ENCODE peak calls at places on chromosome 22, in nine cellular contexts. One of them, this sample, is unnamed.

GRCh38 chr22:17706451-17706900 is 67.8 kb downstream of the BID start:
- DNase-seq in activated naive CD4-positive, alpha-beta T cell: no peak
- DNase-seq in BJ: peak
- DNase-seq in AG08395: peak
- DNase-seq in GM23338: peak
- DNase-seq in tibial artery: peak
- DNase-seq in posterior cingulate gyrus: no peak
- DNase-seq in cardiac fibroblast: peak
- DNase-seq in A549: peak
- DNase-seq in this sample: no peak

GRCh38 chr22:38348751-38349496 is 31.7 kb upstream of the CSNK1E start:
- DNase-seq in activated naive CD4-positive, alpha-beta T cell: no peak
- DNase-seq in BJ: no peak
- DNase-seq in AG08395: no peak
- DNase-seq in GM23338: no peak
- DNase-seq in tibial artery: no peak
- DNase-seq in posterior cingulate gyrus: no peak
- DNase-seq in cardiac fibroblast: no peak
- DNase-seq in A549: no peak
- DNase-seq in this sample: no peak

GRCh38 chr22:27748355-27749168 is 53.0 kb downstream of the MN1 start:
- DNase-seq in activated naive CD4-positive, alpha-beta T cell: no peak
- DNase-seq in BJ: peak
- DNase-seq in AG08395: peak
- DNase-seq in GM23338: peak
- DNase-seq in tibial artery: no peak
- DNase-seq in posterior cingulate gyrus: peak
- DNase-seq in cardiac fibroblast: peak
- DNase-seq in A549: no peak
- DNase-seq in this sample: no peak

GRCh38 chr22:44049369-44050231 is 25.5 kb downstream of the PARVB start:
- DNase-seq in activated naive CD4-positive, alpha-beta T cell: no peak
- DNase-seq in BJ: no peak
- DNase-seq in AG08395: no peak
- DNase-seq in GM23338: no peak
- DNase-seq in tibial artery: no peak
- DNase-seq in posterior cingulate gyrus: no peak
- DNase-seq in cardiac fibroblast: no peak
- DNase-seq in A549: no peak
- DNase-seq in this sample: no peak

GRCh38 chr22:32745251-32745995 is 56.1 kb upstream of the TIMP3 start:
- DNase-seq in activated naive CD4-positive, alpha-beta T cell: no peak
- DNase-seq in BJ: no peak
- DNase-seq in AG08395: peak
- DNase-seq in GM23338: peak
- DNase-seq in tibial artery: peak
- DNase-seq in posterior cingulate gyrus: no peak
- DNase-seq in cardiac fibroblast: peak
- DNase-seq in A549: no peak
- DNase-seq in this sample: no peak

GRCh38 chr22:49964136-49964492 is 3.5 kb downstream of the PIM3 start:
- DNase-seq in activated naive CD4-positive, alpha-beta T cell: no peak
- DNase-seq in BJ: no peak
- DNase-seq in AG08395: no peak
- DNase-seq in GM23338: no peak
- DNase-seq in tibial artery: peak
- DNase-seq in posterior cingulate gyrus: no peak
- DNase-seq in cardiac fibroblast: no peak
- DNase-seq in A549: no peak
- DNase-seq in this sample: no peak

GRCh38 chr22:18954941-18955571 is 19.0 kb upstream of the PRODH start:
- DNase-seq in activated naive CD4-positive, alpha-beta T cell: no peak
- DNase-seq in BJ: no peak
- DNase-seq in AG08395: no peak
- DNase-seq in GM23338: no peak
- DNase-seq in tibial artery: no peak
- DNase-seq in posterior cingulate gyrus: peak
- DNase-seq in cardiac fibroblast: no peak
- DNase-seq in A549: no peak
- DNase-seq in this sample: no peak

GRCh38 chr22:47006433-47006832 is 244.0 kb downstream of the TBC1D22A start:
- DNase-seq in activated naive CD4-positive, alpha-beta T cell: no peak
- DNase-seq in BJ: no peak
- DNase-seq in AG08395: no peak
- DNase-seq in GM23338: no peak
- DNase-seq in tibial artery: no peak
- DNase-seq in posterior cingulate gyrus: no peak
- DNase-seq in cardiac fibroblast: no peak
- DNase-seq in A549: no peak
- DNase-seq in this sample: no peak

GRCh38 chr22:40383905-40384304 is 13.5 kb downstream of the SGSM3 start:
- DNase-seq in activated naive CD4-positive, alpha-beta T cell: no peak
- DNase-seq in BJ: no peak
- DNase-seq in AG08395: no peak
- DNase-seq in GM23338: no peak
- DNase-seq in tibial artery: no peak
- DNase-seq in posterior cingulate gyrus: no peak
- DNase-seq in cardiac fibroblast: peak
- DNase-seq in A549: no peak
- DNase-seq in this sample: no peak

GRCh38 chr22:46815896-46816721 is 53.7 kb downstream of the TBC1D22A start:
- DNase-seq in activated naive CD4-positive, alpha-beta T cell: no peak
- DNase-seq in BJ: no peak
- DNase-seq in AG08395: peak
- DNase-seq in GM23338: peak
- DNase-seq in tibial artery: no peak
- DNase-seq in posterior cingulate gyrus: peak
- DNase-seq in cardiac fibroblast: peak
- DNase-seq in A549: no peak
- DNase-seq in this sample: peak

GRCh38 chr22:20093437-20093836 is 13.4 kb downstream of the DGCR8 start:
- DNase-seq in activated naive CD4-positive, alpha-beta T cell: no peak
- DNase-seq in BJ: no peak
- DNase-seq in AG08395: no peak
- DNase-seq in GM23338: no peak
- DNase-seq in tibial artery: peak
- DNase-seq in posterior cingulate gyrus: peak
- DNase-seq in cardiac fibroblast: no peak
- DNase-seq in A549: no peak
- DNase-seq in this sample: no peak

GRCh38 chr22:49450521-49450920 is 377.2 kb downstream of the BRD1 start:
- DNase-seq in activated naive CD4-positive, alpha-beta T cell: no peak
- DNase-seq in BJ: no peak
- DNase-seq in AG08395: no peak
- DNase-seq in GM23338: no peak
- DNase-seq in tibial artery: peak
- DNase-seq in posterior cingulate gyrus: peak
- DNase-seq in cardiac fibroblast: no peak
- DNase-seq in A549: no peak
- DNase-seq in this sample: no peak

GRCh38 chr22:46612904-46613605 is 7.1 kb upstream of the GRAMD4 start:
- DNase-seq in activated naive CD4-positive, alpha-beta T cell: no peak
- DNase-seq in BJ: no peak
- DNase-seq in AG08395: no peak
- DNase-seq in GM23338: no peak
- DNase-seq in tibial artery: no peak
- DNase-seq in posterior cingulate gyrus: no peak
- DNase-seq in cardiac fibroblast: no peak
- DNase-seq in A549: no peak
- DNase-seq in this sample: no peak

GRCh38 chr22:45688606-45689080 is 17.0 kb downstream of the ATXN10 start:
- DNase-seq in activated naive CD4-positive, alpha-beta T cell: no peak
- DNase-seq in BJ: peak
- DNase-seq in AG08395: peak
- DNase-seq in GM23338: no peak
- DNase-seq in tibial artery: no peak
- DNase-seq in posterior cingulate gyrus: no peak
- DNase-seq in cardiac fibroblast: peak
- DNase-seq in A549: peak
- DNase-seq in this sample: no peak

GRCh38 chr22:39466228-39467006 is 9.6 kb downstream of the MGAT3 start:
- DNase-seq in activated naive CD4-positive, alpha-beta T cell: no peak
- DNase-seq in BJ: no peak
- DNase-seq in AG08395: no peak
- DNase-seq in GM23338: no peak
- DNase-seq in tibial artery: no peak
- DNase-seq in posterior cingulate gyrus: no peak
- DNase-seq in cardiac fibroblast: no peak
- DNase-seq in A549: no peak
- DNase-seq in this sample: no peak

GRCh38 chr22:26783886-26784285 is 126.5 kb downstream of the MIAT start:
- DNase-seq in activated naive CD4-positive, alpha-beta T cell: no peak
- DNase-seq in BJ: no peak
- DNase-seq in AG08395: no peak
- DNase-seq in GM23338: peak
- DNase-seq in tibial artery: no peak
- DNase-seq in posterior cingulate gyrus: peak
- DNase-seq in cardiac fibroblast: no peak
- DNase-seq in A549: no peak
- DNase-seq in this sample: no peak

GRCh38 chr22:49062155-49063039 is 765.3 kb downstream of the BRD1 start:
- DNase-seq in activated naive CD4-positive, alpha-beta T cell: no peak
- DNase-seq in BJ: no peak
- DNase-seq in AG08395: no peak
- DNase-seq in GM23338: no peak
- DNase-seq in tibial artery: no peak
- DNase-seq in posterior cingulate gyrus: peak
- DNase-seq in cardiac fibroblast: no peak
- DNase-seq in A549: no peak
- DNase-seq in this sample: no peak

GRCh38 chr22:38086001-38086845 is 2.2 kb upstream of the SLC16A8 start:
- DNase-seq in activated naive CD4-positive, alpha-beta T cell: no peak
- DNase-seq in BJ: no peak
- DNase-seq in AG08395: no peak
- DNase-seq in GM23338: peak
- DNase-seq in tibial artery: no peak
- DNase-seq in posterior cingulate gyrus: peak
- DNase-seq in cardiac fibroblast: no peak
- DNase-seq in A549: no peak
- DNase-seq in this sample: no peak

GRCh38 chr22:23500508-23501208 is 79.4 kb downstream of the IGLL1 start:
- DNase-seq in activated naive CD4-positive, alpha-beta T cell: no peak
- DNase-seq in BJ: no peak
- DNase-seq in AG08395: no peak
- DNase-seq in GM23338: no peak
- DNase-seq in tibial artery: no peak
- DNase-seq in posterior cingulate gyrus: peak
- DNase-seq in cardiac fibroblast: no peak
- DNase-seq in A549: no peak
- DNase-seq in this sample: no peak

GRCh38 chr22:42905702-42906183 is 48.7 kb upstream of the ARFGAP3 start:
- DNase-seq in activated naive CD4-positive, alpha-beta T cell: no peak
- DNase-seq in BJ: no peak
- DNase-seq in AG08395: no peak
- DNase-seq in GM23338: no peak
- DNase-seq in tibial artery: peak
- DNase-seq in posterior cingulate gyrus: no peak
- DNase-seq in cardiac fibroblast: no peak
- DNase-seq in A549: no peak
- DNase-seq in this sample: no peak

GRCh38 chr22:30325724-30326703 is 727 bp downstream of the TBC1D10A start:
- DNase-seq in activated naive CD4-positive, alpha-beta T cell: no peak
- DNase-seq in BJ: no peak
- DNase-seq in AG08395: peak
- DNase-seq in GM23338: peak
- DNase-seq in tibial artery: peak
- DNase-seq in posterior cingulate gyrus: no peak
- DNase-seq in cardiac fibroblast: peak
- DNase-seq in A549: no peak
- DNase-seq in this sample: no peak

GRCh38 chr22:36808611-36809344 is 8.1 kb downstream of the PVALB start:
- DNase-seq in activated naive CD4-positive, alpha-beta T cell: no peak
- DNase-seq in BJ: no peak
- DNase-seq in AG08395: no peak
- DNase-seq in GM23338: no peak
- DNase-seq in tibial artery: no peak
- DNase-seq in posterior cingulate gyrus: peak
- DNase-seq in cardiac fibroblast: no peak
- DNase-seq in A549: no peak
- DNase-seq in this sample: no peak

GRCh38 chr22:46038516-46039430 is 61.8 kb upstream of the WNT7B start:
- DNase-seq in activated naive CD4-positive, alpha-beta T cell: no peak
- DNase-seq in BJ: no peak
- DNase-seq in AG08395: no peak
- DNase-seq in GM23338: no peak
- DNase-seq in tibial artery: peak
- DNase-seq in posterior cingulate gyrus: peak
- DNase-seq in cardiac fibroblast: no peak
- DNase-seq in A549: no peak
- DNase-seq in this sample: no peak

GRCh38 chr22:37105154-37105553 is 4.4 kb downstream of the TMPRSS6 start:
- DNase-seq in activated naive CD4-positive, alpha-beta T cell: no peak
- DNase-seq in BJ: no peak
- DNase-seq in AG08395: no peak
- DNase-seq in GM23338: no peak
- DNase-seq in tibial artery: no peak
- DNase-seq in posterior cingulate gyrus: no peak
- DNase-seq in cardiac fibroblast: no peak
- DNase-seq in A549: no peak
- DNase-seq in this sample: no peak

GRCh38 chr22:17807571-17808410 is 33.5 kb upstream of the BID start:
- DNase-seq in activated naive CD4-positive, alpha-beta T cell: no peak
- DNase-seq in BJ: no peak
- DNase-seq in AG08395: peak
- DNase-seq in GM23338: no peak
- DNase-seq in tibial artery: no peak
- DNase-seq in posterior cingulate gyrus: no peak
- DNase-seq in cardiac fibroblast: peak
- DNase-seq in A549: no peak
- DNase-seq in this sample: no peak

GRCh38 chr22:48838376-48838775 is 989.3 kb downstream of the BRD1 start:
- DNase-seq in activated naive CD4-positive, alpha-beta T cell: no peak
- DNase-seq in BJ: no peak
- DNase-seq in AG08395: no peak
- DNase-seq in GM23338: no peak
- DNase-seq in tibial artery: no peak
- DNase-seq in posterior cingulate gyrus: peak
- DNase-seq in cardiac fibroblast: no peak
- DNase-seq in A549: no peak
- DNase-seq in this sample: no peak

GRCh38 chr22:22720201-22720723 is 75.8 kb downstream of the GGTLC2 start:
- DNase-seq in activated naive CD4-positive, alpha-beta T cell: no peak
- DNase-seq in BJ: no peak
- DNase-seq in AG08395: peak
- DNase-seq in GM23338: peak
- DNase-seq in tibial artery: no peak
- DNase-seq in posterior cingulate gyrus: no peak
- DNase-seq in cardiac fibroblast: peak
- DNase-seq in A549: peak
- DNase-seq in this sample: peak

GRCh38 chr22:34055525-34056200 is 135.4 kb upstream of the LARGE1 start:
- DNase-seq in activated naive CD4-positive, alpha-beta T cell: no peak
- DNase-seq in BJ: no peak
- DNase-seq in AG08395: no peak
- DNase-seq in GM23338: peak
- DNase-seq in tibial artery: no peak
- DNase-seq in posterior cingulate gyrus: no peak
- DNase-seq in cardiac fibroblast: no peak
- DNase-seq in A549: peak
- DNase-seq in this sample: peak

GRCh38 chr22:23673826-23674690 is 16.8 kb upstream of the RGL4 start:
- DNase-seq in activated naive CD4-positive, alpha-beta T cell: no peak
- DNase-seq in BJ: no peak
- DNase-seq in AG08395: no peak
- DNase-seq in GM23338: peak
- DNase-seq in tibial artery: no peak
- DNase-seq in posterior cingulate gyrus: peak
- DNase-seq in cardiac fibroblast: no peak
- DNase-seq in A549: no peak
- DNase-seq in this sample: no peak

GRCh38 chr22:39194098-39194497 is 41.6 kb upstream of the CBX7 start:
- DNase-seq in activated naive CD4-positive, alpha-beta T cell: no peak
- DNase-seq in BJ: no peak
- DNase-seq in AG08395: no peak
- DNase-seq in GM23338: no peak
- DNase-seq in tibial artery: no peak
- DNase-seq in posterior cingulate gyrus: no peak
- DNase-seq in cardiac fibroblast: no peak
- DNase-seq in A549: no peak
- DNase-seq in this sample: no peak